ENCODE peak calls at places on chromosomes 6 and 20, in four cellular contexts. T is fibroblast of villous mesenchyme, L is prostate gland, K is NB4. Q is an unnamed sample.

GRCh38 chr6:45714795-45715507 is 300.7 kb downstream of the CLIC5 start:
- DNase-seq in T (peak), L (peak), K (peak), Q (no peak)

GRCh38 chr6:90286884-90287488 is 9.7 kb downstream of the BACH2 start:
- DNase-seq in T (peak), L (peak), K (peak), Q (no peak)

GRCh38 chr6:2791124-2792050 is 26.2 kb downstream of the WRNIP1 start:
- DNase-seq in T (peak), L (peak), K (peak), Q (no peak)

GRCh38 chr6:32815996-32816395 is 806 bp downstream of the HLA-DOB start:
- DNase-seq in T (no peak), L (no peak), K (no peak), Q (no peak)

GRCh38 chr6:2632368-2632767 is 118.4 kb downstream of the MYLK4 start:
- DNase-seq in T (no peak), L (no peak), K (no peak), Q (peak)

GRCh38 chr20:64101731-64102621 is 5.4 kb downstream of the NPBWR2 start:
- DNase-seq in T (peak), L (peak), K (peak), Q (no peak)

GRCh38 chr20:62843656-62844055 is 18.0 kb downstream of the TCFL5 start:
- DNase-seq in T (peak), L (no peak), K (no peak), Q (no peak)

GRCh38 chr6:6503186-6503585 is 85.3 kb upstream of the LY86 start:
- DNase-seq in T (no peak), L (no peak), K (no peak), Q (no peak)

GRCh38 chr20:10487354-10488115 is 52.4 kb downstream of the SLX4IP start:
- DNase-seq in T (peak), L (no peak), K (peak), Q (no peak)

GRCh38 chr6:139531148-139531547 is 156.7 kb upstream of the CITED2 start:
- DNase-seq in T (peak), L (no peak), K (no peak), Q (no peak)

GRCh38 chr6:98977606-98978292 is 30.0 kb upstream of the FBXL4 start:
- DNase-seq in T (no peak), L (no peak), K (no peak), Q (no peak)

GRCh38 chr6:158819213-158819976 is at the start of gene EZR:
- DNase-seq in T (peak), L (peak), K (peak), Q (peak)
- TF ChIP-seq CTCF in T (no peak), L (peak), K (no peak), Q (no peak)

DNA sequence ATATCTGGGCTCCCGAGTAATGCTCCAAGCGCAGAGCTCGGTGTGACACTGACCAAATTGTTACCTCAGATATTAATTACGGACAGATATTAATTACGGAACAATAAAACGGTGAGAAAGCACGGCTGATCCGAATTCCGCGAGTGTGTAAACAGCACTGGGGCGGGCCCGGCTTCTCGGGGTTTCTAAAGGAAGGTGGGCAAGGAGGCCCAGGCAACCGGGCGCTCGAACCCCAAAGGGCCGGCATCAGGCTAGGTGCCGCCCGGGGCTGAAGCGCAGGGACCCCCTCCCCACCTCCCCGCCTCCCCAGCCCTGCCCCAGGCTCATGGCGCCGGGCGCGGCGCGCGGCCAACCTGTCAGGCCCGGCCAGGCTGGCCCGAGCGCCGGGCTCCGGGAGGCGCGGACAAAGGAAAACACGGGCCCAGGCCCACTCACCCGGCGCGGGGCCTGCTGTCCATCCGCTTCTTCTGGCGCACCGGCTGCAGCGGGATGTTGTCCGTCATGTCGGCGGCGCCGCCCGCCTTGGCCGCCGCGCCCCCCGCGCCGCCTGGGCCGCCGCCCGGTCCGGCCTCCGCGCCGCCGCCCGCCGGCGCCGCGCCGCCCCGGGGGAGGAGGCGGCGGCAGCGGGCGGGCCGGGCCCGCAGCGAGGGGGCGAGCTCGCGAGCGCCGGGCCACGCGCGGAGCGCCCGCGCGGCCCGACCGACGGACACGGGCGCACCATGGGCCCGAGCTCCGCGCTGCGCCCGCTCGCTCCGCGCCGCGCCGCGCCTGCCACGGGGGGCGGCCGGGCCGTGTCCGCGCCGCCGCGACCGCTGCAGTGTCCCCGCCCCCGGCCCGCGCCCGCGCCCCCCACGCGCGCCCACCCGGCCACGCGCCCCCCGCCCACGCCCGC is at the start of gene ATP9A:
- DNase-seq in T (peak), L (peak), K (no peak), Q (no peak)
- TF ChIP-seq CTCF in T (no peak), L (no peak), K (no peak), Q (no peak)

DNA sequence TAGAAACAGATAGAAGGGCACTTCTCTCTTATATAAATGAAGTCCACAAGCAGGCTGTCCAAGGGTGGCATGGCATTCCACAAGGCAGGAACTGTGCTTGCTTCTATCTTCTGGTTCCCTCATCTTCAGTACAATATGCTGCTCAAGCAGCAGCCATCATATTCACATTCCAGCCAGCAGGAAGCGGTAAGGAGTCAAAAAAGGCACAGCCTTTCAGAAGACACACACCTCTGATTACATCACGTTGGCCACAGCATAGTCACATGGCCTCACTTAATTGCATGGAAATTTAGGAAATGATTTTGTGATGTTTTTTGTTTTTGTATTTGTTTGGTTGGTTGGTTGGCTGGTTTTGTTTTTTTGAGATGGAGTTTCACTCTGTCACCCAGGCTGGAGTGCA is 19.0 kb downstream of the REM1 start:
- DNase-seq in T (peak), L (no peak), K (peak), Q (no peak)
- TF ChIP-seq CTCF in T (peak), L (no peak), K (peak), Q (no peak)

DNA sequence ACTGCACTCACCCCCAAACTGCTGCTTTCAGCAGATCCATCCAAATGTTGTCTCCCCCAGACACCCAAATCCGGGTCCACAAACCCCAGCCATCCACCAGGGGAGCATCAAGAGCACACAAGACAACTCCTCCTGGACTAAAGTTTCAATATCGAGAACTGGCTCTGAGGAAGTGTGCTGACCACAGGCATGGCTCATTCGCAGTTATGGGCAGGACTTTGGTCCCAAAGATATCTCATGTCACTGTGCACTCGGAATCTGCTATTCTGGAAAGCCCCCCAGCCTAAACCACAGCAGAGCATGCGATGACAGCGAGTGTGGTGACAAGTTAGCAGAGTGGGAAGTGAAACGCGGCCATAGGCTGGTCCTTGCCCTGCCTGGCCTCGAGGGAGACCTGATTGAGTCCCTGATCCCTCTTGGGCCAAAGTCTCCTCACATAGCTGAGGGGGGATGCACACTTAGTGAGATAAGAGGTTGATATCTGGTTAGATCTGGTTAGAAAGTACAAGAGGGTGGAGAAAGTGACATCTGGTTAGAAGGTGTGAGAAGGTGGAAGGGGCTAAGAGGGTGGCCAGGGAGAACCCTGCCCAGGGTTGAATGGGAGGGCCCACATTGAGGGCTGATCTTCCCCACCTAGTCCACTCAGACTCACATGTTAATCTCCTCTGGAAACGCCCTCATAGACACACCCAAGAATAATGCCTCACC is 149.7 kb downstream of the MRPL14 start:
- DNase-seq in T (no peak), L (no peak), K (peak), Q (peak)
- TF ChIP-seq CTCF in T (peak), L (no peak), K (peak), Q (no peak)

GRCh38 chr20:33028875-33029274 is 2.6 kb upstream of the BPIFB6 start:
- DNase-seq in T (no peak), L (no peak), K (no peak), Q (no peak)
- TF ChIP-seq CTCF in T (no peak), L (no peak), K (no peak), Q (no peak)

GRCh38 chr20:45964024-45964423 is 8.0 kb downstream of the ZNF335 start:
- DNase-seq in T (no peak), L (no peak), K (no peak), Q (no peak)

GRCh38 chr20:45965169-45966002 is 6.6 kb downstream of the ZNF335 start:
- DNase-seq in T (no peak), L (no peak), K (no peak), Q (peak)

GRCh38 chr20:45959956-45960630 is 11.9 kb downstream of the ZNF335 start:
- DNase-seq in T (no peak), L (no peak), K (no peak), Q (no peak)

GRCh38 chr20:45962031-45962755 is 9.8 kb downstream of the ZNF335 start:
- DNase-seq in T (no peak), L (no peak), K (no peak), Q (no peak)

GRCh38 chr20:45963059-45964011 is 8.7 kb downstream of the ZNF335 start:
- DNase-seq in T (peak), L (no peak), K (peak), Q (no peak)
- TF ChIP-seq CTCF in T (peak), L (peak), K (peak), Q (no peak)

DNA sequence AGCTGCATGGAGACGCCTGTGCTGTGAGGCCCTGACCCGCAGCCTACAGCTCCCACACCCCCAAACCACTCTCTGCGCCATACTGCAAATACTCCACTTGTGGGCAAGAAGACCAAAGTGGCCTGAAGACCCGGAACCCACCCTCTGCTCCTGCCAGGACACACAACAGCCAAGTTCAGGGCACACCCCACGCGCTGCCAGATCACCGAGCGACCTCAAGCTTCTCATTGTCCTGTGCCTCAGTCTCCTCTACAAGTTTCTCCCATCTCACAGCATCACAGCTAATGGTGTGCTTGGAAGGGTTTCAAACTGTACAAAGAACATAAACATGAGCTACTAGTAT is 81.3 kb upstream of the MPC1 start:
- DNase-seq in T (no peak), L (no peak), K (no peak), Q (no peak)
- TF ChIP-seq CTCF in T (no peak), L (no peak), K (no peak), Q (no peak)

DNA sequence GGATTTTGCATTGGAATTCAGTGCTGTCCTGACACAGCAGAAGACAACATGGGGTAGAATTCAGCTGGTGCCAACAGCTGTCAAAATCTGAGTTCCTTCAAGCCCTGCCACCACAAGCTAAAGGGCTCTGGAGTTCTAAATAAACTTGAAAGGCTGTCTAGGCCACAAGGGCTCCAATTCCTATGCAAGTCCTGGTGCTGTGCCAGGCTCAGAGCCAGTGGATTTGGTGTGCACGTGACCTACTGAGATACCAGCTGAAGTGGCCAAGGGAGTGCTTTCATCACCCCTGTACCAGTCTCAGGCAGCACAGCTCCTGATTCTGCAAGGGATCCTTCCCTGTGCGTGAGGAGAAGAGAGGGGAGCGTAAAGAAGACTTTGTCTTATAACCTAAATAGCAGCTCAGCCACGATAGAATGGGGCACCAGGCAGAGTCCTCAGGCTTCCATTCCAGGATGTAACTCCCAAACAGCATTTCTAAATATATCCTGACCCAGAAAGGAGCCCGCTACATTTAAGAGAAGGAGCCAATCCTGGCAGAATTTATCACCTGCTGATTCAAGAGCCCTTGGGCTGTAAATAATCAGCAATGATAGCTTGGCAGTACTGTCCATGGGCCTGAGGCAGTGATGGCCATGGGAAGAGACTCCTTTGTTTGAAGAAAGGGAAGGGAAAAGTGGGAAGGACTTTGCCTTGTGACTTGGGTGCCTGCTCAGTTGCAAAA is 881.2 kb upstream of the EPHA7 start:
- DNase-seq in T (no peak), L (no peak), K (no peak), Q (no peak)
- TF ChIP-seq CTCF in T (no peak), L (no peak), K (no peak), Q (no peak)

GRCh38 chr6:166861961-166862286 is 94.4 kb downstream of the RNASET2 start:
- DNase-seq in T (no peak), L (no peak), K (no peak), Q (no peak)

GRCh38 chr6:166861304-166861703 is 95.0 kb downstream of the RNASET2 start:
- DNase-seq in T (no peak), L (no peak), K (no peak), Q (no peak)

GRCh38 chr6:166864333-166864732 is 92.0 kb downstream of the RNASET2 start:
- DNase-seq in T (no peak), L (no peak), K (no peak), Q (no peak)

GRCh38 chr6:166862978-166863530 is 93.3 kb downstream of the RNASET2 start:
- DNase-seq in T (no peak), L (no peak), K (no peak), Q (no peak)

DNA sequence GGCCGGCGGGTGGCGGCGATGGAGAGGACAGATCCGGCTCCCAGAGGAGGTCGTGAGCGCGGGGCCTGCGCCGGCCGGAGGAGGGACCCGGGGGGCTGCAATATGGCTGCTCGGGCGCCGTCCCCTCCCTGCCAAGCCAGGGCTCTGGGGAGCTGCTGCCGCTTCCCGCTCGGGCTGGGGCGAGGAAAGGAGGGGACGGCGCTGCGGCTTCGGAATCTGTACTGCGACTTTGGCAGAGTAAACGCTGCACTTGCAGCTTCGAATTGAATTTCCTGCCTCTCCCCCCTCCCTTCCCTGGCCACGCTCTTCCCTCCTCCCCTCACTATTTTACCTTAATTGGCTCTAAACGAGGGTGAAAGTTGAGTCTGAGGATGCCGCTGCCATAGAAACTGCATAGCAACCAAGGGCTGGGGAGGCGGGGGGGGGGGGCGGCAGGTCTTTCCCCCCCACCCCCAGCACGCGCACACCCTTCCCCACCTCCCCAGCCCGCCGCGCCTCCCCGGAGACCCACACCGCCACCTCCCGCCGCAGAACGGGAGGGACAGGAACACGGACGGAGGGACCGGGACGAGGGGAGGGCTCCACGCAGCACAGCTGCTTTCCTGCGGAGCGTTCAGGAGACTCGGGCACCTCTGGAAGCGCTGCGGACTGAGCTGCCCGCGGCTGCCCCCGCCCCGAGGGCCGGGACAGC is 93.9 kb downstream of the RNASET2 start:
- DNase-seq in T (no peak), L (peak), K (no peak), Q (no peak)
- TF ChIP-seq CTCF in T (no peak), L (no peak), K (no peak), Q (no peak)